ENCODE peak calls at places on chromosomes 3 and 15, in ten cellular contexts. N is neural progenitor cell, W is neuronal stem cell, M is endothelial cell of umbilical vein, T is IMR-90, R is HepG2, S is MM.1S, C is K562, Y is PC-3, O is GM23248. I is an unnamed sample. For H3K36me3, the result is how much of the 10 kb centered on the place peaks cover.

GRCh38 chr3:100401674-100402036 is 316 bp downstream of the LNP1 start:
- DNase-seq in N (peak), W (no peak), M (no peak), T (peak), R (no peak), S (peak), C (no peak), Y (peak), O (peak), I (peak)

GRCh38 chr3:58640700-58641372 is 25.7 kb downstream of the FAM3D start:
- DNase-seq in N (peak), W (peak), M (peak), T (peak), R (peak), S (peak), C (peak), Y (peak), O (peak), I (peak)

GRCh38 chr15:91922701-91923279 is 69.3 kb downstream of the SLCO3A1 start:
- DNase-seq in N (no peak), W (no peak), M (no peak), T (no peak), R (no peak), S (no peak), C (no peak), Y (no peak), O (no peak), I (no peak)

GRCh38 chr3:151379083-151379734 is 5.3 kb downstream of the P2RY12 start:
- DNase-seq in N (peak), W (peak), M (peak), T (no peak), R (peak), S (peak), C (no peak), Y (peak), O (peak), I (no peak)

GRCh38 chr3:30344288-30344687 is 262.1 kb upstream of the TGFBR2 start:
- DNase-seq in N (no peak), W (no peak), M (peak), T (no peak), R (peak), S (no peak), C (no peak), Y (peak), O (no peak), I (no peak)

GRCh38 chr3:123521179-123521969 is 63.5 kb downstream of the HACD2 start:
- DNase-seq in N (no peak), W (no peak), M (peak), T (peak), R (no peak), S (no peak), C (no peak), Y (no peak), O (no peak), I (peak)

GRCh38 chr3:127069814-127070440 is 87.0 kb downstream of the PLXNA1 start:
- DNase-seq in N (no peak), W (no peak), M (no peak), T (no peak), R (no peak), S (no peak), C (no peak), Y (no peak), O (no peak), I (no peak)

GRCh38 chr3:106367496-106367895 is 498.7 kb upstream of the CBLB start:
- DNase-seq in N (no peak), W (no peak), M (no peak), T (peak), R (no peak), S (no peak), C (no peak), Y (no peak), O (no peak), I (peak)

GRCh38 chr3:171813897-171814460 is 3.7 kb upstream of the PLD1 start:
- DNase-seq in N (no peak), W (no peak), M (no peak), T (no peak), R (no peak), S (no peak), C (peak), Y (no peak), O (peak), I (no peak)

GRCh38 chr15:25208735-25209134 is 230.1 kb downstream of the UBE3A start:
- DNase-seq in N (no peak), W (no peak), M (no peak), T (no peak), R (no peak), S (no peak), C (peak), Y (no peak), O (no peak), I (no peak)

GRCh38 chr3:120798346-120798745 is 55.8 kb downstream of the GTF2E1 start:
- DNase-seq in N (no peak), W (no peak), M (no peak), T (peak), R (no peak), S (no peak), C (no peak), Y (peak), O (peak), I (no peak)

GRCh38 chr3:67526246-67526645 is 128.2 kb downstream of the SUCLG2 start:
- DNase-seq in N (no peak), W (no peak), M (no peak), T (peak), R (no peak), S (no peak), C (no peak), Y (peak), O (peak), I (peak)

GRCh38 chr3:185645596-185646381 is 59.7 kb downstream of the SENP2 start:
- DNase-seq in N (peak), W (no peak), M (no peak), T (no peak), R (no peak), S (no peak), C (no peak), Y (no peak), O (no peak), I (no peak)

GRCh38 chr3:180743813-180744212 is 64.5 kb upstream of the CCDC39 start:
- DNase-seq in N (no peak), W (no peak), M (no peak), T (no peak), R (no peak), S (no peak), C (no peak), Y (no peak), O (no peak), I (peak)

GRCh38 chr3:13229291-13229949 is 156.2 kb upstream of the IQSEC1 start:
- DNase-seq in N (peak), W (no peak), M (no peak), T (peak), R (peak), S (peak), C (peak), Y (peak), O (peak), I (peak)

GRCh38 chr3:172007065-172007370 is 32.4 kb upstream of the FNDC3B start:
- DNase-seq in N (no peak), W (no peak), M (no peak), T (no peak), R (no peak), S (no peak), C (no peak), Y (no peak), O (no peak), I (no peak)

GRCh38 chr15:84976746-84977345 is 4.8 kb upstream of the PDE8A start:
- DNase-seq in N (no peak), W (no peak), M (no peak), T (no peak), R (no peak), S (no peak), C (no peak), Y (no peak), O (no peak), I (no peak)

GRCh38 chr15:53454843-53455721 is 304.4 kb downstream of the WDR72 start:
- DNase-seq in N (no peak), W (no peak), M (no peak), T (no peak), R (peak), S (no peak), C (no peak), Y (no peak), O (no peak), I (no peak)

GRCh38 chr3:101311676-101312075 is 8.7 kb downstream of the IMPG2 start:
- DNase-seq in N (no peak), W (no peak), M (peak), T (no peak), R (no peak), S (no peak), C (no peak), Y (no peak), O (no peak), I (no peak)

GRCh38 chr3:51371943-51372557 is 13.0 kb upstream of the MANF start:
- DNase-seq in N (peak), W (peak), M (peak), T (peak), R (peak), S (peak), C (peak), Y (peak), O (peak), I (peak)

GRCh38 chr3:36362973-36363372 is 17.3 kb upstream of the STAC start:
- DNase-seq in N (no peak), W (no peak), M (no peak), T (peak), R (peak), S (no peak), C (no peak), Y (peak), O (peak), I (peak)

GRCh38 chr15:70271422-70272088 is 173.8 kb upstream of the TLE3 start:
- DNase-seq in N (peak), W (peak), M (peak), T (peak), R (no peak), S (no peak), C (no peak), Y (peak), O (peak), I (peak)

GRCh38 chr15:26970712-26971210 is at the start of gene GABRG3:
- DNase-seq in N (peak), W (peak), M (no peak), T (no peak), R (no peak), S (no peak), C (no peak), Y (peak), O (no peak), I (no peak)

GRCh38 chr3:198076722-198077308 is 116.8 kb downstream of the LMLN start:
- DNase-seq in N (no peak), W (no peak), M (no peak), T (no peak), R (no peak), S (no peak), C (no peak), Y (no peak), O (no peak), I (no peak)

GRCh38 chr3:134656211-134656800 is 5.5 kb upstream of the KY start:
- DNase-seq in N (no peak), W (no peak), M (no peak), T (no peak), R (no peak), S (no peak), C (no peak), Y (no peak), O (no peak), I (no peak)

GRCh38 chr3:183220828-183221227 is 32.2 kb upstream of the B3GNT5 start:
- DNase-seq in N (no peak), W (no peak), M (no peak), T (no peak), R (no peak), S (no peak), C (no peak), Y (no peak), O (no peak), I (no peak)

GRCh38 chr3:122609798-122610559 is 32.5 kb downstream of the PARP15 start:
- DNase-seq in N (no peak), W (no peak), M (peak), T (peak), R (no peak), S (peak), C (no peak), Y (peak), O (peak), I (peak)

GRCh38 chr15:67146875-67147381 is 81.5 kb downstream of the SMAD3 start:
- DNase-seq in N (peak), W (no peak), M (peak), T (peak), R (peak), S (no peak), C (no peak), Y (peak), O (peak), I (peak)

GRCh38 chr3:97821413-97821809 is 400 bp upstream of the CRYBG3 start:
- DNase-seq in N (no peak), W (no peak), M (no peak), T (no peak), R (no peak), S (no peak), C (no peak), Y (no peak), O (no peak), I (peak)

GRCh38 chr3:38586546-38587520 is 62.7 kb downstream of the SCN5A start:
- DNase-seq in N (no peak), W (no peak), M (no peak), T (no peak), R (no peak), S (no peak), C (no peak), Y (no peak), O (no peak), I (no peak)

GRCh38 chr15:61457050-61457733 is 228.1 kb upstream of the RORA start:
- DNase-seq in N (no peak), W (no peak), M (no peak), T (no peak), R (no peak), S (no peak), C (no peak), Y (no peak), O (no peak), I (no peak)

GRCh38 chr3:155890671-155891190 is 20.3 kb downstream of the GMPS start:
- DNase-seq in N (no peak), W (no peak), M (peak), T (peak), R (peak), S (no peak), C (peak), Y (peak), O (peak), I (peak)
- H2AFZ ChIP-seq in N (no peak), W (no peak), M (no peak), T (no peak), R (no peak), S (no peak), C (no peak), Y (no peak), O (peak), I (no peak)

GRCh38 chr15:35487417-35487816 is 58.5 kb downstream of the DPH6 start:
- DNase-seq in N (no peak), W (no peak), M (no peak), T (no peak), R (no peak), S (no peak), C (no peak), Y (no peak), O (no peak), I (no peak)

GRCh38 chr15:35486296-35486695 is 59.7 kb downstream of the DPH6 start:
- DNase-seq in N (no peak), W (no peak), M (no peak), T (no peak), R (no peak), S (no peak), C (no peak), Y (no peak), O (no peak), I (no peak)

GRCh38 chr15:35481992-35482391 is 64.0 kb downstream of the DPH6 start:
- DNase-seq in N (no peak), W (no peak), M (peak), T (peak), R (no peak), S (no peak), C (no peak), Y (peak), O (peak), I (peak)

GRCh38 chr15:35485411-35485810 is 60.6 kb downstream of the DPH6 start:
- DNase-seq in N (no peak), W (no peak), M (peak), T (no peak), R (no peak), S (no peak), C (no peak), Y (no peak), O (no peak), I (no peak)

DNA sequence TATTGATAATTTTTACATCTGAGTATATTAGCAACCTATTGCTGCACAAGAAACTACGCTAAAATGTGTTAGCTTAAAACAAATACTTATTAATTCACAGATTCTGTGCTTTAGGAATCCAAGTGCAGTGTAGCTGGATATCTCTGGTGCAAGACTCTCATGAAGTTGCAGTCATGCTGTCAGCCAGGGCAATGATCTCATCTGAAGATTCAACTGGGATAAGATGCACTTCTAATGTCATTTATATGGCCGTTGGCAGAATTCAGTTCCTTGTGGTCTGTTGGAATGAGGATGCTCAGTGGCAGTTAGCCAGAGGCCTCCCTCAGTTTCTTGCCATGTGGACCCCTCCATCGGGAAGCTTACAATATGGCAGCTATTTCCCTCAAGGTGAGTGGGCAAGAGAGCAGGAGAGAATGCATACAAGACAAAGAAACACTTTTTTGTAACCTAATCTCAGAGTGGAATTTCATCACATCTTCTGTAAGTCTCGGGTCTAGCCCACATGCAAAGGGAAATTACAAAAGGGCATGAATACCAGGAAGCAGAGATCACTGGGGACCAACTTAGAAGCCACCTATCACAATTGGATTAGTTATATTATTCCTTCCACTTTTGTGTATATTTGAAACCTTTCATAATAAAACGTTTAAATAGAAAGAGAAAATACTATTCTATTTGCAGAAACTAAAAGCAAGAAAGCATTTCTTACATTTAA is 61.6 kb downstream of the DPH6 start:
- DNase-seq in N (no peak), W (no peak), M (no peak), T (no peak), R (no peak), S (no peak), C (no peak), Y (no peak), O (no peak), I (no peak)
- H3K9ac ChIP-seq in N (no peak), W (no peak), M (no peak), T (no peak), R (no peak), S (no peak), C (no peak), Y (no peak), O (no peak), I (no peak)

DNA sequence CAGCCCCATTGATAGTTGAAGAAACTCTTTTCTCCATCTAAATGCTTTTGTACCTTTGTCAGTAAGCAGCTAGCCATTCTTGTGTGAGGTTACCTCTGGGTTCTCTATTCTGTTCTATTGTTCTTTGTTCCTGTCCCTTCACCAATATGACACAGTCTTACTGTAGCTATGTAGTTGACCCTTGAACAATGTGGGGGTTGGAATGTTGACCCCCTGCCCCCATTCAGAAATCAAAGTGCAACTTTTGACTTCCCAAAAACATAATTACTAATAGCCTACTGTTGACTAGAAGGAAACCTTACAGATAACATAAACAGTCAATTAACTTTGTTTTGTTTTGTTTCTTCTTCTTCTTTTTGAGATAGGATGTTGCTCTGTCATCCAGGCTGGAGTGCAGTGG is 18.7 kb downstream of the KLHL18 start:
- DNase-seq in N (no peak), W (no peak), M (no peak), T (no peak), R (peak), S (no peak), C (no peak), Y (no peak), O (no peak), I (no peak)
- H3K36me3 ChIP-seq in N (under half), W (under half), M (under half), T (under half), R (under half), S (under half), C (half or more), Y (under half), O (under half), I (under half)

DNA sequence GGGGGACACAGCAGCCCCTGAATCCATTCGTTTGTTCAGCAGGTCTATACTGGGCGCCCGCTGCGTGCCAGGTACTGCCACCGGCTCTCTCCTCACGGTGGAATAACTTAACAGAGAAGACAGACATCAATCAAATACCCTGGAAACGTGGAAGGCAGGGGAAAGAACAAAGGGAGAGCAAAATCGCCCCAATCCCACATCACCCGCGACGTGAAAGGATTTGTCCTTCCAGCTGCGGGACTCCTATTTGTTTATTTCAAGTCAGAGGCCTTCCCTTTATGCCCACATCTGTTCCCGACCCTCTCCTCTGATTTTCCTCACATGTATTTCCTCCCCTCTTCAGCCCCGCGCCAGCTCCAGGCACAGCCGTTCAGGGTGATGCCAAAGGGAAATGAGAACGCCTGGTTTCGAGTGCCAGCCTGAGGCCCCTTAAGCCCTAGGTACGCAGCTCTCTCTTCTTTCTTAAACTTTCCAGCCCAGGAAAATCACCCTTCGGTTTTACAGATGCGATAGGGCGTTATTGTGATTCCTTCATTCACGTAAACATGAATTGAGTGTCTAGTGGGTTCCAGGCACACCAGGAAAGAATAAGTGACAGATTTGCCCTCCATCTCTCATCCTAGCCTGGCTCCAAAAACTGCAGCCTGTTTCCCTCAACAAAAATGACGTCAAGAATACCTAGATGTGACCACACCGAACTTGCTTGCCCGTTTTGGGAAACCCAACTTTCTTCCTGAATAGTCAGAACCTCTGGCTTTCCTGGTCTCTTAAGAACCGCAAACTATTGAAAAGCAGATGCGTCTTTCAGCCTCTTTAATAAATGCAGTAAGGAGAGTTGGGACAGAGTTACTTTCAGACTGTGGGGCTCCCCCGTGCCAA is 885 bp upstream of the PROK2 start:
- DNase-seq in N (no peak), W (peak), M (no peak), T (no peak), R (no peak), S (no peak), C (no peak), Y (no peak), O (peak), I (no peak)
- H2AFZ ChIP-seq in N (peak), W (peak), M (no peak), T (no peak), R (no peak), S (no peak), C (no peak), Y (no peak), O (no peak), I (no peak)

GRCh38 chr3:61919371-61919770 is 358.0 kb downstream of the PTPRG start:
- DNase-seq in N (no peak), W (no peak), M (no peak), T (no peak), R (no peak), S (no peak), C (no peak), Y (no peak), O (no peak), I (no peak)
- H3K9ac ChIP-seq in N (no peak), W (no peak), M (no peak), T (no peak), R (no peak), S (no peak), C (no peak), Y (no peak), O (no peak), I (no peak)